ENCODE peak calls at places on chromosomes 1 and 21, in four cellular contexts. One of them, this sample, is unnamed.

GRCh38 chr1:2381741-2382620 is 9.4 kb downstream of the MORN1 start:
- DNase-seq in AG04450: peak
- DNase-seq in GM23248: peak
- DNase-seq in KG1: peak
- DNase-seq in this sample: peak

GRCh38 chr1:96306809-96307208 is 414.8 kb upstream of the PTBP2 start:
- DNase-seq in GM23248: peak
- DNase-seq in AG04450: peak
- DNase-seq in KG1: no peak
- DNase-seq in this sample: no peak

GRCh38 chr1:16158993-16159831 is 3.3 kb upstream of the EPHA2 start:
- DNase-seq in KG1: no peak
- DNase-seq in AG04450: no peak
- DNase-seq in GM23248: no peak
- DNase-seq in this sample: no peak

GRCh38 chr1:83802450-83803152 is 196.3 kb downstream of the TTLL7 start:
- DNase-seq in KG1: no peak
- DNase-seq in AG04450: no peak
- DNase-seq in GM23248: peak
- DNase-seq in this sample: no peak

GRCh38 chr1:198205021-198205684 is 48.4 kb downstream of the NEK7 start:
- DNase-seq in KG1: no peak
- DNase-seq in AG04450: no peak
- DNase-seq in GM23248: peak
- DNase-seq in this sample: no peak

GRCh38 chr1:220990417-220991337 is 111.4 kb downstream of the HLX start:
- DNase-seq in AG04450: peak
- DNase-seq in KG1: no peak
- DNase-seq in GM23248: peak
- DNase-seq in this sample: no peak

GRCh38 chr1:56180806-56181205 is 398.6 kb downstream of the PLPP3 start:
- DNase-seq in GM23248: peak
- DNase-seq in KG1: no peak
- DNase-seq in AG04450: no peak
- DNase-seq in this sample: no peak

GRCh38 chr1:110319332-110320167 is 19.6 kb upstream of the RBM15 start:
- DNase-seq in GM23248: no peak
- DNase-seq in AG04450: no peak
- DNase-seq in KG1: no peak
- DNase-seq in this sample: no peak

GRCh38 chr21:36643374-36644250 is 55.3 kb upstream of the SIM2 start:
- DNase-seq in AG04450: no peak
- DNase-seq in GM23248: peak
- DNase-seq in KG1: no peak
- DNase-seq in this sample: no peak

GRCh38 chr1:221887091-221887746 is 145.3 kb upstream of the DUSP10 start:
- DNase-seq in AG04450: peak
- DNase-seq in GM23248: peak
- DNase-seq in KG1: no peak
- DNase-seq in this sample: peak

GRCh38 chr1:202105571-202106339 is 17.0 kb upstream of the GPR37L1 start:
- DNase-seq in GM23248: peak
- DNase-seq in KG1: no peak
- DNase-seq in AG04450: no peak
- DNase-seq in this sample: no peak

GRCh38 chr1:55839221-55839620 is 624.1 kb upstream of the USP24 start:
- DNase-seq in AG04450: no peak
- DNase-seq in KG1: no peak
- DNase-seq in GM23248: no peak
- DNase-seq in this sample: no peak

GRCh38 chr1:17866451-17867029 is 111.4 kb downstream of the ACTL8 start:
- DNase-seq in AG04450: peak
- DNase-seq in KG1: no peak
- DNase-seq in GM23248: peak
- DNase-seq in this sample: no peak

GRCh38 chr1:76425843-76426145 is 351.2 kb downstream of the ST6GALNAC3 start:
- DNase-seq in KG1: no peak
- DNase-seq in AG04450: peak
- DNase-seq in GM23248: peak
- DNase-seq in this sample: no peak

This sample was measured in occipital lobe.